ENCODE peak calls at places on chromosomes 12 and 14, in nine cellular contexts. One of them, this sample, is unnamed.

GRCh38 chr12:100953217-100953616 is 158.6 kb downstream of the ANO4 start:
- DNase-seq in HFFc6: no peak
- DNase-seq in astrocyte of the spinal cord: no peak
- DNase-seq in DND-41: no peak
- DNase-seq in astrocyte: peak
- DNase-seq in bronchial epithelial cell: peak
- DNase-seq in brain microvascular endothelial cell: no peak
- DNase-seq in body of pancreas: no peak
- DNase-seq in choroid plexus epithelial cell: peak
- DNase-seq in this sample: no peak

GRCh38 chr14:101355284-101355683 is 206.0 kb upstream of the DIO3 start:
- DNase-seq in HFFc6: no peak
- DNase-seq in astrocyte of the spinal cord: no peak
- DNase-seq in DND-41: no peak
- DNase-seq in astrocyte: no peak
- DNase-seq in bronchial epithelial cell: no peak
- DNase-seq in brain microvascular endothelial cell: no peak
- DNase-seq in body of pancreas: no peak
- DNase-seq in choroid plexus epithelial cell: no peak
- DNase-seq in this sample: no peak

GRCh38 chr14:41993687-41994086 is 387.0 kb downstream of the LRFN5 start:
- DNase-seq in HFFc6: no peak
- DNase-seq in astrocyte of the spinal cord: no peak
- DNase-seq in DND-41: no peak
- DNase-seq in astrocyte: no peak
- DNase-seq in bronchial epithelial cell: no peak
- DNase-seq in brain microvascular endothelial cell: no peak
- DNase-seq in body of pancreas: no peak
- DNase-seq in choroid plexus epithelial cell: no peak
- DNase-seq in this sample: no peak

GRCh38 chr12:89648211-89648930 is 60.3 kb downstream of the ATP2B1 start:
- DNase-seq in HFFc6: peak
- DNase-seq in astrocyte of the spinal cord: no peak
- DNase-seq in DND-41: no peak
- DNase-seq in astrocyte: peak
- DNase-seq in bronchial epithelial cell: peak
- DNase-seq in brain microvascular endothelial cell: peak
- DNase-seq in body of pancreas: no peak
- DNase-seq in choroid plexus epithelial cell: peak
- DNase-seq in this sample: no peak

GRCh38 chr14:43090380-43090779 is 1416.7 kb downstream of the FSCB start:
- DNase-seq in HFFc6: no peak
- DNase-seq in astrocyte of the spinal cord: no peak
- DNase-seq in DND-41: no peak
- DNase-seq in astrocyte: no peak
- DNase-seq in bronchial epithelial cell: no peak
- DNase-seq in brain microvascular endothelial cell: no peak
- DNase-seq in body of pancreas: no peak
- DNase-seq in choroid plexus epithelial cell: no peak
- DNase-seq in this sample: no peak

GRCh38 chr12:118330421-118331018 is 42.2 kb downstream of the TAOK3 start:
- DNase-seq in HFFc6: peak
- DNase-seq in astrocyte of the spinal cord: peak
- DNase-seq in DND-41: no peak
- DNase-seq in astrocyte: peak
- DNase-seq in bronchial epithelial cell: no peak
- DNase-seq in brain microvascular endothelial cell: peak
- DNase-seq in body of pancreas: peak
- DNase-seq in choroid plexus epithelial cell: peak
- DNase-seq in this sample: peak

GRCh38 chr12:98399532-98399931 is 115.9 kb upstream of the TMPO start:
- DNase-seq in HFFc6: peak
- DNase-seq in astrocyte of the spinal cord: peak
- DNase-seq in DND-41: peak
- DNase-seq in astrocyte: peak
- DNase-seq in bronchial epithelial cell: peak
- DNase-seq in brain microvascular endothelial cell: peak
- DNase-seq in body of pancreas: peak
- DNase-seq in choroid plexus epithelial cell: peak
- DNase-seq in this sample: peak

GRCh38 chr14:39175445-39176262 is 600 bp downstream of the PNN start:
- DNase-seq in HFFc6: no peak
- DNase-seq in astrocyte of the spinal cord: no peak
- DNase-seq in DND-41: peak
- DNase-seq in astrocyte: peak
- DNase-seq in bronchial epithelial cell: peak
- DNase-seq in brain microvascular endothelial cell: no peak
- DNase-seq in body of pancreas: peak
- DNase-seq in choroid plexus epithelial cell: peak
- DNase-seq in this sample: no peak

GRCh38 chr14:99191663-99192621 is 80.1 kb downstream of the BCL11B start:
- DNase-seq in HFFc6: peak
- DNase-seq in astrocyte of the spinal cord: peak
- DNase-seq in DND-41: no peak
- DNase-seq in astrocyte: peak
- DNase-seq in bronchial epithelial cell: peak
- DNase-seq in brain microvascular endothelial cell: peak
- DNase-seq in body of pancreas: peak
- DNase-seq in choroid plexus epithelial cell: peak
- DNase-seq in this sample: no peak

GRCh38 chr12:130097798-130098255 is 64.4 kb upstream of the FZD10 start:
- DNase-seq in HFFc6: no peak
- DNase-seq in astrocyte of the spinal cord: no peak
- DNase-seq in DND-41: no peak
- DNase-seq in astrocyte: no peak
- DNase-seq in bronchial epithelial cell: peak
- DNase-seq in brain microvascular endothelial cell: no peak
- DNase-seq in body of pancreas: no peak
- DNase-seq in choroid plexus epithelial cell: no peak
- DNase-seq in this sample: no peak

GRCh38 chr12:103956515-103957027 is 9.1 kb upstream of the TDG start:
- DNase-seq in HFFc6: no peak
- DNase-seq in astrocyte of the spinal cord: no peak
- DNase-seq in DND-41: no peak
- DNase-seq in astrocyte: peak
- DNase-seq in bronchial epithelial cell: no peak
- DNase-seq in brain microvascular endothelial cell: no peak
- DNase-seq in body of pancreas: peak
- DNase-seq in choroid plexus epithelial cell: no peak
- DNase-seq in this sample: no peak

GRCh38 chr12:50174971-50175715 is 8.0 kb upstream of the CERS5 start:
- DNase-seq in HFFc6: peak
- DNase-seq in astrocyte of the spinal cord: peak
- DNase-seq in DND-41: no peak
- DNase-seq in astrocyte: peak
- DNase-seq in bronchial epithelial cell: peak
- DNase-seq in brain microvascular endothelial cell: no peak
- DNase-seq in body of pancreas: peak
- DNase-seq in choroid plexus epithelial cell: peak
- DNase-seq in this sample: peak

GRCh38 chr12:50175716-50176026 is 8.5 kb upstream of the CERS5 start:
- DNase-seq in HFFc6: no peak
- DNase-seq in astrocyte of the spinal cord: no peak
- DNase-seq in DND-41: no peak
- DNase-seq in astrocyte: no peak
- DNase-seq in bronchial epithelial cell: no peak
- DNase-seq in brain microvascular endothelial cell: no peak
- DNase-seq in body of pancreas: no peak
- DNase-seq in choroid plexus epithelial cell: no peak
- DNase-seq in this sample: no peak
- TF ChIP-seq CTCF in HFFc6: peak
- TF ChIP-seq CTCF in astrocyte of the spinal cord: no peak
- TF ChIP-seq CTCF in DND-41: no peak
- TF ChIP-seq CTCF in astrocyte: no peak
- TF ChIP-seq CTCF in bronchial epithelial cell: no peak
- TF ChIP-seq CTCF in brain microvascular endothelial cell: no peak
- TF ChIP-seq CTCF in body of pancreas: no peak
- TF ChIP-seq CTCF in choroid plexus epithelial cell: no peak
- TF ChIP-seq CTCF in this sample: no peak

GRCh38 chr14:59292028-59292427 is 103.6 kb downstream of the DAAM1 start:
- DNase-seq in HFFc6: no peak
- DNase-seq in astrocyte of the spinal cord: no peak
- DNase-seq in DND-41: no peak
- DNase-seq in astrocyte: no peak
- DNase-seq in bronchial epithelial cell: no peak
- DNase-seq in brain microvascular endothelial cell: no peak
- DNase-seq in body of pancreas: no peak
- DNase-seq in choroid plexus epithelial cell: no peak
- DNase-seq in this sample: no peak

GRCh38 chr14:59292921-59293605 is 104.6 kb downstream of the DAAM1 start:
- DNase-seq in HFFc6: no peak
- DNase-seq in astrocyte of the spinal cord: no peak
- DNase-seq in DND-41: no peak
- DNase-seq in astrocyte: no peak
- DNase-seq in bronchial epithelial cell: no peak
- DNase-seq in brain microvascular endothelial cell: no peak
- DNase-seq in body of pancreas: no peak
- DNase-seq in choroid plexus epithelial cell: no peak
- DNase-seq in this sample: no peak

GRCh38 chr14:59294662-59294992 is 106.2 kb downstream of the DAAM1 start:
- DNase-seq in HFFc6: no peak
- DNase-seq in astrocyte of the spinal cord: peak
- DNase-seq in DND-41: no peak
- DNase-seq in astrocyte: peak
- DNase-seq in bronchial epithelial cell: no peak
- DNase-seq in brain microvascular endothelial cell: no peak
- DNase-seq in body of pancreas: no peak
- DNase-seq in choroid plexus epithelial cell: no peak
- DNase-seq in this sample: no peak

GRCh38 chr14:59296508-59296907 is 108.0 kb downstream of the DAAM1 start:
- DNase-seq in HFFc6: no peak
- DNase-seq in astrocyte of the spinal cord: no peak
- DNase-seq in DND-41: no peak
- DNase-seq in astrocyte: no peak
- DNase-seq in bronchial epithelial cell: no peak
- DNase-seq in brain microvascular endothelial cell: no peak
- DNase-seq in body of pancreas: no peak
- DNase-seq in choroid plexus epithelial cell: no peak
- DNase-seq in this sample: no peak

DNA sequence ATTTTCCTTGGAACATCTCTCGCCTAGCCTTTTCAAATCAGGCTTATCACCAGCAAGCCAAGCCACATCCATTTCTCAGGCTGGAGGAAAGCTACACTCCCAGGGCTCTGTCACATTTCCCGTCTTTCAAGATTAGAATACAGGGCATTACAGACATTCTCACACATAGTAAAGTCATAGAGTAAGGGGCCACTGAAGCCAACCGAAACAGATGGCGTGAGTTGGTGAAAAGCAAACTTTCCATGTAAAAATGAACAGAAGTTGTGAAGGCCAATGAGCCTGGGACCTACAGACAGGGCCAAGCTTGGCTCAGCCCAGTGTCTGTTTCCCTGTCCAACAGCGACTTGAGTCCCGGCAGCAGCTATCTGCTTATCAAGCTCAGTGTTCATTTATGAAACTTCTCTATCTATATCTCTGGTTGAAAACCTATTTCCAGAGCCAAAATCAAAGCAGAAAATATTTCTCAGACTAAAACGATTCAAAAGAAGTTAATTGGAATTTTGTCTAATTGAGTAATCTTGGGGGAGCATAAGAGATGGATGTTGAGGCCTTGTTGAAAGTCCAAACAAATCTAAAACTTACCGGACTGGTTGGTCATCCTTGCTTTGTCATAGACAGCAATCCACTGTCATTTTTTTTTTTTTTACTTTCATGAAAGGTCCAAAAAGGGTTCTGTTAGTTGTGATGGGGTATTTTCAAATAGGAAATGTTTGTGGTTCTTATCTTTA is 105.6 kb downstream of the DAAM1 start:
- DNase-seq in HFFc6: no peak
- DNase-seq in astrocyte of the spinal cord: no peak
- DNase-seq in DND-41: no peak
- DNase-seq in astrocyte: peak
- DNase-seq in bronchial epithelial cell: no peak
- DNase-seq in brain microvascular endothelial cell: no peak
- DNase-seq in body of pancreas: no peak
- DNase-seq in choroid plexus epithelial cell: no peak
- DNase-seq in this sample: no peak
- TF ChIP-seq CTCF in HFFc6: no peak
- TF ChIP-seq CTCF in astrocyte of the spinal cord: no peak
- TF ChIP-seq CTCF in DND-41: no peak
- TF ChIP-seq CTCF in astrocyte: no peak
- TF ChIP-seq CTCF in bronchial epithelial cell: no peak
- TF ChIP-seq CTCF in brain microvascular endothelial cell: no peak
- TF ChIP-seq CTCF in body of pancreas: no peak
- TF ChIP-seq CTCF in choroid plexus epithelial cell: no peak
- TF ChIP-seq CTCF in this sample: no peak

DNA sequence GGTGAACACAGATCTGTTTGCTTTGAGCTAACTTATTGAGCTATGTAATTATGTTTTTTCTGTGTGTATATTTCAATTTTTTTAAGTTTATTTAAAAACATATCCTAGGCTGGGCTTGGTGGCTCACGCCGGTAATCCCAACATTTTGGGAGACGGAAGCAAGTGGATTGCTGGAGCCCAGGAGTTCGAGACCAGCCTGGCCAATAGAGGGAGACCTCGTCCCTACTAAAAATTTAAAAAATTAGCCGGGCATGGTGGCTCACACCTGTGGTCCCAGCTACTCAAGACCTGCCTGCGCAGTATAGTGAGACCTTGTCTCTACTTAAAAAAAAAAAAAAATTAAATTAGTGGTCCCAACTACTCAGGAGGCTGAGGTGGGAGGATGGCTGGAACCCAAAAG is 16.2 kb upstream of the RNASE1 start:
- DNase-seq in HFFc6: no peak
- DNase-seq in astrocyte of the spinal cord: no peak
- DNase-seq in DND-41: no peak
- DNase-seq in astrocyte: no peak
- DNase-seq in bronchial epithelial cell: no peak
- DNase-seq in brain microvascular endothelial cell: no peak
- DNase-seq in body of pancreas: no peak
- DNase-seq in choroid plexus epithelial cell: no peak
- DNase-seq in this sample: no peak
- TF ChIP-seq CTCF in HFFc6: peak
- TF ChIP-seq CTCF in astrocyte of the spinal cord: no peak
- TF ChIP-seq CTCF in DND-41: peak
- TF ChIP-seq CTCF in astrocyte: no peak
- TF ChIP-seq CTCF in bronchial epithelial cell: no peak
- TF ChIP-seq CTCF in brain microvascular endothelial cell: peak
- TF ChIP-seq CTCF in body of pancreas: no peak
- TF ChIP-seq CTCF in choroid plexus epithelial cell: no peak
- TF ChIP-seq CTCF in this sample: no peak

DNA sequence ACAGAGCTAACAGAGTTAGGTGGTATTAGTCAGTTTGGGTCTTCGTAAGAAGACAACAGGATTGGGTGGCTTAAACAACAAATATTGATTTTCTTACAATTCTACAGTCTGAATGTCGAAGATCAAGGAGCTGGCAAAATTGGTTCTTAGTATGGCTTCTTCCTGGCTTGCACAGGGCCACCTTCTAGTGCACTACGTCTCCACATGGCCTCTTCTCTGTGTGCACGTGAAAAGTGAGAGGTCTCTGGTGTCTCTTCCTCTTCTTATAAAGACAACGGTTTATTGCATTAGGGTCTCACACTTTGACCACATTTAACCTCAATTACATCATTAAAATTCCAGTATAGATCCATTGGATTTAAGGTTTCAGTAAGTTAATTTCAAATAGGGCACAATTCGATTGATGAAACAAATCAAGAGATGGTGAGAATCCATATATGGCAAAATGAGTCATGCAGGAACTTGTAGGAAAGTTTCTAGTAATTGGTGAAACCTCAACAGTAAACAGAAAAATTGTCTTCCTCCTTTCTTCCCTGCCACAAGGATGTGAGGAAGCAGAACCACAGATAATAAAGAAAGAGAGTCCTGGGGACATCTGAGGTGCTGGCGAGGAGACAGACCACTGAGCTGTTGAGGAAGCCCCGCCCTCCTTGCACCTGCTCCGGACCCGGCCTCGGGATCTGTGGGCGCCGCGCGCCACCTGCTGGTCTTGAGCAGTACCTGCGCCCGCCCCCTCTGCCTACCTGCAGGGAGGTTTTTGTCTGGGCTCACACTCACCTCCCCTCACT is 846.7 kb downstream of the TMEM121 start:
- DNase-seq in HFFc6: no peak
- DNase-seq in astrocyte of the spinal cord: no peak
- DNase-seq in DND-41: peak
- DNase-seq in astrocyte: no peak
- DNase-seq in bronchial epithelial cell: no peak
- DNase-seq in brain microvascular endothelial cell: no peak
- DNase-seq in body of pancreas: peak
- DNase-seq in choroid plexus epithelial cell: no peak
- DNase-seq in this sample: no peak
- TF ChIP-seq CTCF in HFFc6: peak
- TF ChIP-seq CTCF in astrocyte of the spinal cord: no peak
- TF ChIP-seq CTCF in DND-41: peak
- TF ChIP-seq CTCF in astrocyte: no peak
- TF ChIP-seq CTCF in bronchial epithelial cell: peak
- TF ChIP-seq CTCF in brain microvascular endothelial cell: peak
- TF ChIP-seq CTCF in body of pancreas: peak
- TF ChIP-seq CTCF in choroid plexus epithelial cell: peak
- TF ChIP-seq CTCF in this sample: no peak

This sample was measured in AG04450.